ENCODE peak calls at places on chromosomes 12 and 14, in six cellular contexts. One of them, this sample, is unnamed.

GRCh38 chr14:64983439-64984310 is 3.0 kb upstream of the FNTB start:
- DNase-seq in RPMI8226: peak
- DNase-seq in effector CD4-positive, alpha-beta T cell: no peak
- DNase-seq in fibroblast of the conjunctiva: peak
- DNase-seq in GM13976: peak
- DNase-seq in left lung: no peak
- DNase-seq in this sample: no peak

GRCh38 chr12:54004841-54005530 is 3.8 kb upstream of the HOXC8 start:
- DNase-seq in RPMI8226: no peak
- DNase-seq in effector CD4-positive, alpha-beta T cell: no peak
- DNase-seq in fibroblast of the conjunctiva: no peak
- DNase-seq in GM13976: no peak
- DNase-seq in left lung: no peak
- DNase-seq in this sample: no peak

GRCh38 chr12:26870491-26871419 is 37.8 kb upstream of the ITPR2 start:
- DNase-seq in RPMI8226: peak
- DNase-seq in effector CD4-positive, alpha-beta T cell: no peak
- DNase-seq in fibroblast of the conjunctiva: no peak
- DNase-seq in GM13976: no peak
- DNase-seq in left lung: peak
- DNase-seq in this sample: peak

GRCh38 chr14:94062344-94062904 is 18.6 kb downstream of the DDX24 start:
- DNase-seq in RPMI8226: no peak
- DNase-seq in effector CD4-positive, alpha-beta T cell: no peak
- DNase-seq in fibroblast of the conjunctiva: no peak
- DNase-seq in GM13976: no peak
- DNase-seq in left lung: no peak
- DNase-seq in this sample: no peak

GRCh38 chr14:58693048-58693447 is 55.3 kb downstream of the DACT1 start:
- DNase-seq in RPMI8226: no peak
- DNase-seq in effector CD4-positive, alpha-beta T cell: no peak
- DNase-seq in fibroblast of the conjunctiva: no peak
- DNase-seq in GM13976: no peak
- DNase-seq in left lung: no peak
- DNase-seq in this sample: no peak

GRCh38 chr12:106769546-106769945 is 4.9 kb upstream of the RIC8B start:
- DNase-seq in RPMI8226: no peak
- DNase-seq in effector CD4-positive, alpha-beta T cell: no peak
- DNase-seq in fibroblast of the conjunctiva: no peak
- DNase-seq in GM13976: no peak
- DNase-seq in left lung: no peak
- DNase-seq in this sample: no peak

GRCh38 chr12:69056743-69057515 is 124.0 kb upstream of the CPM start:
- DNase-seq in RPMI8226: no peak
- DNase-seq in effector CD4-positive, alpha-beta T cell: no peak
- DNase-seq in fibroblast of the conjunctiva: peak
- DNase-seq in GM13976: no peak
- DNase-seq in left lung: no peak
- DNase-seq in this sample: peak

GRCh38 chr14:69093551-69094421 is 59.1 kb downstream of the DCAF5 start:
- DNase-seq in RPMI8226: no peak
- DNase-seq in effector CD4-positive, alpha-beta T cell: no peak
- DNase-seq in fibroblast of the conjunctiva: no peak
- DNase-seq in GM13976: no peak
- DNase-seq in left lung: peak
- DNase-seq in this sample: no peak